ENCODE peak calls at places on chromosomes 12 and 14, in six cellular contexts. L, S, E, W, N and P are unnamed samples. For H3K36me3, the result is how much of the 10 kb centered on the place peaks cover.

GRCh38 chr12:3124917-3125316 is 47.7 kb downstream of the TSPAN9 start:
- ATAC-seq in W (no peak), N (no peak), E (no peak), S (no peak), L (no peak), P (no peak)

GRCh38 chr14:35374273-35374681 is 30.3 kb downstream of the NFKBIA start:
- ATAC-seq in E (no peak), L (peak), W (peak), N (peak), S (peak), P (peak)

GRCh38 chr14:74619672-74620131 is 7.7 kb upstream of the LTBP2 start:
- ATAC-seq in E (peak), L (peak), S (peak), N (peak), W (peak), P (peak)

GRCh38 chr14:101560534-101561113 is 671 bp upstream of the DIO3 start:
- ATAC-seq in E (no peak), N (no peak), S (no peak), L (no peak), W (peak), P (no peak)

GRCh38 chr12:93748672-93749403 is 71.7 kb downstream of the CRADD start:
- ATAC-seq in S (no peak), W (peak), N (peak), L (no peak), E (no peak), P (no peak)

GRCh38 chr12:4962539-4963486 is 53.1 kb downstream of the KCNA1 start:
- ATAC-seq in E (no peak), W (no peak), S (no peak), L (no peak), N (no peak), P (no peak)

GRCh38 chr12:43847427-43847826 is 11.5 kb downstream of the TMEM117 start:
- ATAC-seq in E (no peak), W (no peak), L (peak), N (no peak), S (no peak), P (no peak)

GRCh38 chr14:75301666-75302325 is 23.2 kb downstream of the FOS start:
- ATAC-seq in N (peak), S (peak), W (no peak), E (peak), L (no peak), P (peak)

GRCh38 chr12:86137936-86138335 is 118.3 kb downstream of the MGAT4C start:
- ATAC-seq in N (no peak), S (no peak), E (no peak), W (no peak), L (peak), P (no peak)

GRCh38 chr14:34937442-34937841 is 45.4 kb upstream of the SRP54 start:
- ATAC-seq in E (no peak), N (no peak), W (no peak), S (no peak), L (no peak), P (no peak)

GRCh38 chr14:57227083-57227482 is 41.6 kb downstream of the EXOC5 start:
- ATAC-seq in L (no peak), N (no peak), W (no peak), S (no peak), E (no peak), P (no peak)

GRCh38 chr14:22614240-22614799 is 16.2 kb downstream of the ABHD4 start:
- ATAC-seq in W (peak), E (no peak), N (peak), S (peak), L (peak), P (peak)

GRCh38 chr12:92971869-92972524 is 42.9 kb upstream of the EEA1 start:
- ATAC-seq in W (peak), E (no peak), S (peak), L (peak), N (peak), P (peak)

GRCh38 chr12:45878630-45879255 is 111.6 kb downstream of the SCAF11 start:
- ATAC-seq in E (no peak), N (peak), S (peak), W (no peak), L (no peak), P (no peak)

GRCh38 chr14:63781686-63782085 is 53.8 kb upstream of the SGPP1 start:
- ATAC-seq in N (no peak), W (no peak), S (no peak), L (peak), E (no peak), P (no peak)

GRCh38 chr14:63777024-63777423 is 49.2 kb upstream of the SGPP1 start:
- ATAC-seq in E (no peak), S (peak), L (peak), W (peak), N (peak), P (no peak)

GRCh38 chr14:63787995-63788946 is 60.4 kb upstream of the SGPP1 start:
- ATAC-seq in E (no peak), S (no peak), W (peak), N (no peak), L (peak), P (no peak)

DNA sequence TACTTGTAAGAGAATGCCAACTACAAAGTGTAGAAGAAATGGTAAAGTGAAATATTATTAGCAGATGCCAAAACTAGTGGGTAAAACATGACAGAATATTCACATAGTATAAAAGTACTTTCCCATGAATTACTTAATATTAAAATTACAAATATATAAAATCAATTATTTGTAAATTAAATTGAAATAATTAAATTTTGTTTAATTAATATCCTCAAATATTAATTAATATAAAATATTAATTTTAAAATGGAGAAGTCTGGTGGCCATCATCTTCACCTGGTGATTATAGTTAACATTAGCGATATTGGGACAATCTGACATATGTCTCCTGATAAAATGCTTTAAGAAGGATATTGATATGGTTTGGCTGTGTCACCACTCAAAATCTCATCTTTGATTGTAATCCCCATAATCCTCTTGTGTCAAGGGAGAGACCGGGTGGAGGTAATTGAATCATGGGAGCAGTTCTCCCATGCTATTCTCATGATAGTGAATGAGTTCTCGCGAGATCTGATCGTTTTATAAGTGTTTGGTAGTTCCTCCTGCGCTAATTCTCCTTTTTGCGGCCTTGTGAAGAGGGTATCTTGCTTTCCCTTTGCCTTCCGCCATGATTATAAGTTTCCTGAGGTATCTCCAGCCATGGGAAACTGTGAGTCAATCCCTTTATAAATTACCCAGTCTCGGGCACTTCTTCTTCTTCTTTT is 55.0 kb upstream of the SGPP1 start:
- ATAC-seq in W (no peak), E (no peak), N (no peak), S (no peak), L (no peak), P (no peak)
- H3K36me3 ChIP-seq in W (under half), E (under half), N (under half), S (under half), L (under half), P (under half)

GRCh38 chr14:67766035-67766680 is 50.2 kb downstream of the ZFYVE26 start:
- ATAC-seq in S (peak), W (no peak), N (peak), E (peak), L (no peak), P (peak)

GRCh38 chr14:67764496-67764895 is 51.9 kb downstream of the ZFYVE26 start:
- ATAC-seq in S (no peak), E (no peak), N (no peak), L (no peak), W (no peak), P (no peak)

GRCh38 chr14:67763158-67763822 is 53.1 kb downstream of the ZFYVE26 start:
- ATAC-seq in W (no peak), S (peak), N (peak), E (no peak), L (peak), P (no peak)

GRCh38 chr14:67765192-67765834 is 51.1 kb downstream of the ZFYVE26 start:
- ATAC-seq in E (no peak), N (no peak), L (peak), S (peak), W (no peak), P (no peak)

GRCh38 chr14:67768219-67768618 is 48.2 kb downstream of the ZFYVE26 start:
- ATAC-seq in L (no peak), W (no peak), N (peak), S (no peak), E (no peak), P (no peak)
- H3K36me3 ChIP-seq in L (half or more), W (under half), N (under half), S (under half), E (under half), P (under half)

GRCh38 chr14:53493895-53494294 is 340.8 kb upstream of the DDHD1 start:
- ATAC-seq in S (peak), W (no peak), E (no peak), L (no peak), N (no peak), P (no peak)
- H3K36me3 ChIP-seq in S (under half), W (under half), E (under half), L (under half), N (under half), P (under half)

GRCh38 chr12:40768125-40768864 is 76.1 kb downstream of the CNTN1 start:
- ATAC-seq in L (no peak), S (no peak), E (no peak), W (no peak), N (no peak), P (peak)

GRCh38 chr12:40770781-40771180 is 78.5 kb downstream of the CNTN1 start:
- ATAC-seq in L (no peak), S (no peak), N (no peak), E (no peak), W (no peak), P (no peak)

GRCh38 chr12:40775681-40776080 is 83.4 kb downstream of the CNTN1 start:
- ATAC-seq in E (no peak), W (no peak), S (no peak), N (no peak), L (no peak), P (no peak)

DNA sequence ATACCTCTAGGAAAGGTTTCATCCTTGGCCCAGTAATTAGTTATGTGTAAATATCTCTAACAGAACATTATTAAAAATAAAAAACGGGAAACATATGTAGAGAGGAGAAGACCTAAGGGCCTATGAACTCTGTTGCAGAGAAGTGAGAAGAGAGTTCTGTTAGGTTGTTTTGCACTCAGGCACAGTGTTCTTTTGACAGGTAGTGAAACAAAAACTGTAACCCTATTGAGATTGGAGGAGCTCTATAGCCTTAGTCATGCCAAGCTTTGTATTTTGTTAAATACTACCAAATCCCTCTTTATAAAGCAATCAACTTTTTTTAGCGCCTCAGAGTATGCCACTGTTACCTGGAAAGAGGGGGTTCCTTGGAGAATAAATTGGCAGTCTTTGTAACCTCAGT is 77.6 kb downstream of the CNTN1 start:
- ATAC-seq in W (no peak), S (no peak), E (no peak), L (no peak), N (no peak), P (no peak)
- H3K36me3 ChIP-seq in W (under half), S (under half), E (under half), L (under half), N (under half), P (under half)

DNA sequence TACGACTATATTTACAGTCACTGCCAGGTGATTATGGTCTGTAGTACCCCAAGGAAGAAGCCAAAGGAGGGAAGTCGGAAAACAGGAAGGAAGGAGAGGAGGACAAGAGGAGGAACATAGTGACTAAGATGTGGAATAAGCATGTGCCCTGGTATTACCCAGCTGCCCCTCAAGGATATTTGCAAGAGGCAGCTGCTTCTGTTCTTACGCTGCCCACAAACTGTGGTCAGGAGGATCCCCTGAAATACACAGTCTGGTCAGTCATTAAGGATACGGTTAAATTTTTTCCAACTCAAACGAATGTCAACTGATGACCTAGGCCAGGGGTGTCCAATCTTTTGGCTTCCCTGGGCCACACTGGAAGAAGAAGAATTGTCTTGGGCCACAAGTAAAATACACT is 126.5 kb downstream of the CMAS start:
- ATAC-seq in L (no peak), S (no peak), W (no peak), E (no peak), N (no peak), P (no peak)
- H3K36me3 ChIP-seq in L (under half), S (under half), W (under half), E (under half), N (under half), P (under half)

GRCh38 chr12:48159976-48160525 is 2.7 kb upstream of the ASB8 start:
- ATAC-seq in N (no peak), S (no peak), L (no peak), E (no peak), W (no peak), P (no peak)

GRCh38 chr12:48160807-48161206 is 3.5 kb upstream of the ASB8 start:
- ATAC-seq in E (no peak), W (no peak), S (no peak), L (no peak), N (no peak), P (no peak)

GRCh38 chr12:48165089-48166031 is 8.0 kb upstream of the ASB8 start:
- ATAC-seq in E (peak), S (peak), W (peak), N (peak), L (no peak), P (no peak)

GRCh38 chr12:48164456-48164855 is 7.1 kb upstream of the ASB8 start:
- ATAC-seq in E (no peak), N (no peak), W (no peak), L (no peak), S (no peak), P (no peak)

GRCh38 chr12:48163150-48163747 is 5.9 kb upstream of the ASB8 start:
- ATAC-seq in L (no peak), N (no peak), W (no peak), S (no peak), E (no peak), P (no peak)
- H3K36me3 ChIP-seq in L (under half), N (under half), W (under half), S (under half), E (under half), P (under half)

DNA sequence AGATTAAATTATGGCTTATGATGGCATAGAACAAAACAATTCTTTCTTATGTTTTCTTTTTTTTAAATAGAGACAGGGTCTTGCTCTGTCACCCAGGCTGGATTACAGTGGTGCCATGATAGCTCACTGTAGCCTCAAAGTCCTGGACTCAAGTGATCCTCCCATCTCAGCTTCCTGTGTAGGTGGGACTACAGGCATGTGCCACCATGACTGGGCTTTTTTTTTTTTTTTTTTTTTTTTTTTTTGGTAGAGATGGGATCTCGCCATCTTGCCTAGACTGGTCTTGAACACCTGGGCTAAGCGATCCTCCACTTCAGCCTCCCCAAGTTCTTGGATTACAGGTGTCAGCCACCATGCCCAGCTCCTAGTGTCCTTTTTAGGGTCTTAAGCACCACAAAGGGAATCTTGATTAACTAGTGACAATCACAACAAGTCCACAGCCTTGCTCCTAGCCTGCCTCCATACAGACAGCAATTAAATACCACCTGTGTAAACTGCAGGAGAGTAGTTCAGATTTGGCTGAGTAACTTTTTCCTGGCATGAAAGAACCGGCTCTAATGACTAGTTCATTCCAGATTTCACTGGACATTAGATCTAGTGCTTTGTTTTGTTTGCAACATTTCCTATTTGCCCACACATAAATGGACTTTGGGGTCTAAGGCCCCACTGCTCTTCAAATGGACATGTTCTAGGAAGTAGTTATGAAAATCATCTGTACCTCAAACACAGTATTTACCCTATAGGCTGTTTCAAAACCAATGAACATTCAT is 61.6 kb downstream of the SH2B3 start:
- ATAC-seq in E (no peak), S (peak), L (no peak), W (no peak), N (peak), P (no peak)
- H3K36me3 ChIP-seq in E (under half), S (under half), L (half or more), W (under half), N (under half), P (under half)

GRCh38 chr12:54407183-54407905 is 11.7 kb downstream of the ITGA5 start:
- ATAC-seq in E (no peak), N (peak), W (no peak), L (no peak), S (peak), P (no peak)

GRCh38 chr12:54404061-54405004 is 14.7 kb downstream of the ITGA5 start:
- ATAC-seq in W (peak), L (no peak), E (no peak), S (peak), N (peak), P (no peak)

GRCh38 chr12:54401127-54401526 is 16.6 kb upstream of the ZNF385A start:
- ATAC-seq in N (no peak), W (no peak), E (no peak), L (peak), S (no peak), P (no peak)

GRCh38 chr12:54405573-54405972 is 13.5 kb downstream of the ITGA5 start:
- ATAC-seq in N (no peak), S (no peak), L (no peak), W (no peak), E (no peak), P (no peak)

DNA sequence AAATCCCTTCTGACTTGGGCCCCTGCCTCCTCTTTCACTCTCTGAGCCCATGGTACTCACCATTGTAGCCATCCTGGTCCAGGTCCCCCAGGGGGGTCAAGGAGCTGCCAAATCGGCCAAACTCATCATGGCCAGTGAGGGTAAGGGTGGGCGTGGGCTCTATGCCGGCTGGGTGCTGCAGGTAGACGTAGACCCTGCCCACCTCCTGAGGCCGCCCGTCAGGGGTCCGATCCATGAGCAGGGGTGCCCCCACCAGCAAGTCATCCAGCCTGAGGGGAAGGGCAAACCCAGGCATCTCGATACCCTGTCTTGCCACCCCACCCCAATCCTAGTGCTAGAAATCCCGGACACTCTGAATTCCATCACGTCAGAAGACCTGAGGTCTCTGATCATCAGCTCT is 14.0 kb downstream of the ITGA5 start:
- ATAC-seq in E (no peak), N (no peak), L (no peak), W (no peak), S (no peak), P (no peak)
- H3K36me3 ChIP-seq in E (under half), N (half or more), L (half or more), W (under half), S (under half), P (under half)

GRCh38 chr12:53720946-53721345 is 6.3 kb downstream of the CALCOCO1 start:
- ATAC-seq in S (no peak), W (no peak), L (no peak), E (no peak), N (no peak), P (no peak)
- H3K36me3 ChIP-seq in S (under half), W (under half), L (under half), E (under half), N (under half), P (half or more)